ENCODE peak calls at places on chromosome 4, in seven cellular contexts. One of them, this sample, is unnamed.

GRCh38 chr4:57109847-57110634 is at the start of gene IGFBP7:
- DNase-seq in mesendoderm: no peak
- DNase-seq in neuronal stem cell: no peak
- DNase-seq in trophoblast cell: peak; percentile 31
- DNase-seq in H9: no peak
- DNase-seq in mesenchymal stem cell: peak; percentile 57
- DNase-seq in H1: no peak
- DNase-seq in this sample: no peak

GRCh38 chr4:15665738-15666365 is 10.7 kb upstream of the FBXL5 start:
- DNase-seq in mesenchymal stem cell: no peak
- DNase-seq in mesendoderm: no peak
- DNase-seq in neuronal stem cell: no peak
- DNase-seq in trophoblast cell: peak; percentile 94
- DNase-seq in H1: no peak
- DNase-seq in H9: no peak
- DNase-seq in this sample: peak; percentile 58

GRCh38 chr4:38857354-38858096 is 908 bp upstream of the TLR6 start:
- DNase-seq in H9: no peak
- DNase-seq in trophoblast cell: peak; percentile 71
- DNase-seq in mesenchymal stem cell: peak; percentile 96
- DNase-seq in neuronal stem cell: no peak
- DNase-seq in H1: no peak
- DNase-seq in mesendoderm: peak; percentile 66
- DNase-seq in this sample: peak; percentile 94

GRCh38 chr4:59818656-59819055 is 1381.5 kb upstream of the ADGRL3 start:
- DNase-seq in H9: no peak
- DNase-seq in trophoblast cell: peak; percentile 2
- DNase-seq in mesenchymal stem cell: no peak
- DNase-seq in H1: no peak
- DNase-seq in neuronal stem cell: no peak
- DNase-seq in mesendoderm: no peak
- DNase-seq in this sample: no peak

GRCh38 chr4:140335076-140335475 is 38.4 kb upstream of the SCOC start:
- DNase-seq in mesendoderm: no peak
- DNase-seq in neuronal stem cell: no peak
- DNase-seq in trophoblast cell: no peak
- DNase-seq in mesenchymal stem cell: no peak
- DNase-seq in H1: no peak
- DNase-seq in H9: no peak
- DNase-seq in this sample: no peak

GRCh38 chr4:128341634-128342033 is 54.0 kb upstream of the PGRMC2 start:
- DNase-seq in H9: no peak
- DNase-seq in mesenchymal stem cell: no peak
- DNase-seq in trophoblast cell: peak; percentile 42
- DNase-seq in H1: no peak
- DNase-seq in neuronal stem cell: no peak
- DNase-seq in mesendoderm: no peak
- DNase-seq in this sample: no peak

GRCh38 chr4:166989886-166990285 is 244.4 kb downstream of the SPOCK3 start:
- DNase-seq in mesenchymal stem cell: no peak
- DNase-seq in neuronal stem cell: no peak
- DNase-seq in H9: no peak
- DNase-seq in mesendoderm: no peak
- DNase-seq in trophoblast cell: no peak
- DNase-seq in H1: no peak
- DNase-seq in this sample: no peak

GRCh38 chr4:169940460-169940859 is 85.7 kb downstream of the MFAP3L start:
- DNase-seq in mesendoderm: peak; percentile 74
- DNase-seq in mesenchymal stem cell: no peak
- DNase-seq in H9: no peak
- DNase-seq in trophoblast cell: peak; percentile 94
- DNase-seq in H1: no peak
- DNase-seq in neuronal stem cell: no peak
- DNase-seq in this sample: no peak

GRCh38 chr4:52991452-52991851 is 129.3 kb downstream of the RASL11B start:
- DNase-seq in mesenchymal stem cell: no peak
- DNase-seq in H9: no peak
- DNase-seq in H1: no peak
- DNase-seq in trophoblast cell: no peak
- DNase-seq in mesendoderm: no peak
- DNase-seq in neuronal stem cell: no peak
- DNase-seq in this sample: no peak

GRCh38 chr4:139526928-139527327 is 29.1 kb downstream of the SETD7 start:
- DNase-seq in mesendoderm: no peak
- DNase-seq in neuronal stem cell: no peak
- DNase-seq in H1: no peak
- DNase-seq in mesenchymal stem cell: no peak
- DNase-seq in trophoblast cell: no peak
- DNase-seq in H9: no peak
- DNase-seq in this sample: no peak

GRCh38 chr4:169410839-169411770 is 140.3 kb upstream of the SH3RF1 start:
- DNase-seq in H9: peak; percentile 47
- DNase-seq in trophoblast cell: no peak
- DNase-seq in mesendoderm: peak; percentile 72
- DNase-seq in mesenchymal stem cell: peak; percentile 97
- DNase-seq in neuronal stem cell: peak; percentile 11
- DNase-seq in H1: no peak
- DNase-seq in this sample: peak; percentile 85

GRCh38 chr4:99816611-99817309 is at the start of gene DAPP1:
- DNase-seq in H9: no peak
- DNase-seq in H1: no peak
- DNase-seq in trophoblast cell: peak; percentile 99
- DNase-seq in mesendoderm: peak; percentile 53
- DNase-seq in neuronal stem cell: no peak
- DNase-seq in mesenchymal stem cell: no peak
- DNase-seq in this sample: no peak

GRCh38 chr4:72631296-72631695 is 62.3 kb upstream of the ADAMTS3 start:
- DNase-seq in mesendoderm: no peak
- DNase-seq in trophoblast cell: peak; percentile 59
- DNase-seq in H9: no peak
- DNase-seq in H1: no peak
- DNase-seq in neuronal stem cell: no peak
- DNase-seq in mesenchymal stem cell: peak; percentile 63
- DNase-seq in this sample: peak; percentile 49

GRCh38 chr4:119138046-119138445 is 2.4 kb downstream of the MYOZ2 start:
- DNase-seq in mesenchymal stem cell: peak; percentile 46
- DNase-seq in H1: no peak
- DNase-seq in neuronal stem cell: no peak
- DNase-seq in mesendoderm: peak; percentile 85
- DNase-seq in trophoblast cell: peak; percentile 57
- DNase-seq in H9: no peak
- DNase-seq in this sample: peak; percentile 61

GRCh38 chr4:77699731-77700210 is 94.2 kb downstream of the CXCL13 start:
- DNase-seq in neuronal stem cell: peak; percentile 55
- DNase-seq in mesendoderm: peak; percentile 93
- DNase-seq in H1: no peak
- DNase-seq in mesenchymal stem cell: peak; percentile 94
- DNase-seq in trophoblast cell: peak; percentile 74
- DNase-seq in H9: peak; percentile 62
- DNase-seq in this sample: peak; percentile 93

GRCh38 chr4:41346306-41347061 is 89.8 kb downstream of the UCHL1 start:
- DNase-seq in mesendoderm: no peak
- DNase-seq in neuronal stem cell: no peak
- DNase-seq in trophoblast cell: no peak
- DNase-seq in H1: no peak
- DNase-seq in H9: no peak
- DNase-seq in mesenchymal stem cell: peak; percentile 55
- DNase-seq in this sample: no peak

GRCh38 chr4:159240690-159241089 is 137.8 kb downstream of the RAPGEF2 start:
- DNase-seq in mesenchymal stem cell: peak; percentile 77
- DNase-seq in neuronal stem cell: no peak
- DNase-seq in trophoblast cell: peak; percentile 46
- DNase-seq in H1: no peak
- DNase-seq in mesendoderm: no peak
- DNase-seq in H9: no peak
- DNase-seq in this sample: peak; percentile 60

GRCh38 chr4:159238631-159239030 is 135.8 kb downstream of the RAPGEF2 start:
- DNase-seq in neuronal stem cell: no peak
- DNase-seq in H9: no peak
- DNase-seq in mesendoderm: no peak
- DNase-seq in trophoblast cell: no peak
- DNase-seq in mesenchymal stem cell: no peak
- DNase-seq in H1: no peak
- DNase-seq in this sample: no peak

GRCh38 chr4:159235779-159236368 is 133.0 kb downstream of the RAPGEF2 start:
- DNase-seq in trophoblast cell: no peak
- DNase-seq in H1: no peak
- DNase-seq in mesenchymal stem cell: peak; percentile 78
- DNase-seq in neuronal stem cell: no peak
- DNase-seq in H9: no peak
- DNase-seq in mesendoderm: no peak
- DNase-seq in this sample: peak; percentile 44

GRCh38 chr4:159239534-159239933 is 136.7 kb downstream of the RAPGEF2 start:
- DNase-seq in mesenchymal stem cell: no peak
- DNase-seq in neuronal stem cell: no peak
- DNase-seq in H9: no peak
- DNase-seq in mesendoderm: no peak
- DNase-seq in trophoblast cell: peak; percentile 18
- DNase-seq in H1: no peak
- DNase-seq in this sample: no peak

GRCh38 chr4:159237975-159238374 is 135.1 kb downstream of the RAPGEF2 start:
- DNase-seq in mesendoderm: no peak
- DNase-seq in neuronal stem cell: no peak
- DNase-seq in trophoblast cell: no peak
- DNase-seq in mesenchymal stem cell: no peak
- DNase-seq in H9: no peak
- DNase-seq in H1: no peak
- DNase-seq in this sample: no peak
- H3K23ac ChIP-seq in mesendoderm: no peak overlapping the region
- H3K23ac ChIP-seq in neuronal stem cell: no peak overlapping the region
- H3K23ac ChIP-seq in trophoblast cell: no peak overlapping the region
- H3K23ac ChIP-seq in mesenchymal stem cell: no peak overlapping the region
- H3K23ac ChIP-seq in H9: no peak overlapping the region
- H3K23ac ChIP-seq in H1: no peak overlapping the region
- H3K23ac ChIP-seq in this sample: peak overlapping the region; percentile 81

GRCh38 chr4:188955066-188955465 is 815.8 kb downstream of the TRIML1 start:
- DNase-seq in neuronal stem cell: no peak
- DNase-seq in mesendoderm: no peak
- DNase-seq in H9: no peak
- DNase-seq in H1: no peak
- DNase-seq in mesenchymal stem cell: no peak
- DNase-seq in trophoblast cell: no peak
- DNase-seq in this sample: no peak
- H2BK120ac ChIP-seq in neuronal stem cell: no peak overlapping the region
- H2BK120ac ChIP-seq in mesendoderm: no peak overlapping the region
- H2BK120ac ChIP-seq in H9: no peak overlapping the region
- H2BK120ac ChIP-seq in H1: no peak overlapping the region
- H2BK120ac ChIP-seq in mesenchymal stem cell: no peak overlapping the region
- H2BK120ac ChIP-seq in trophoblast cell: no peak overlapping the region
- H2BK120ac ChIP-seq in this sample: no peak overlapping the region

DNA sequence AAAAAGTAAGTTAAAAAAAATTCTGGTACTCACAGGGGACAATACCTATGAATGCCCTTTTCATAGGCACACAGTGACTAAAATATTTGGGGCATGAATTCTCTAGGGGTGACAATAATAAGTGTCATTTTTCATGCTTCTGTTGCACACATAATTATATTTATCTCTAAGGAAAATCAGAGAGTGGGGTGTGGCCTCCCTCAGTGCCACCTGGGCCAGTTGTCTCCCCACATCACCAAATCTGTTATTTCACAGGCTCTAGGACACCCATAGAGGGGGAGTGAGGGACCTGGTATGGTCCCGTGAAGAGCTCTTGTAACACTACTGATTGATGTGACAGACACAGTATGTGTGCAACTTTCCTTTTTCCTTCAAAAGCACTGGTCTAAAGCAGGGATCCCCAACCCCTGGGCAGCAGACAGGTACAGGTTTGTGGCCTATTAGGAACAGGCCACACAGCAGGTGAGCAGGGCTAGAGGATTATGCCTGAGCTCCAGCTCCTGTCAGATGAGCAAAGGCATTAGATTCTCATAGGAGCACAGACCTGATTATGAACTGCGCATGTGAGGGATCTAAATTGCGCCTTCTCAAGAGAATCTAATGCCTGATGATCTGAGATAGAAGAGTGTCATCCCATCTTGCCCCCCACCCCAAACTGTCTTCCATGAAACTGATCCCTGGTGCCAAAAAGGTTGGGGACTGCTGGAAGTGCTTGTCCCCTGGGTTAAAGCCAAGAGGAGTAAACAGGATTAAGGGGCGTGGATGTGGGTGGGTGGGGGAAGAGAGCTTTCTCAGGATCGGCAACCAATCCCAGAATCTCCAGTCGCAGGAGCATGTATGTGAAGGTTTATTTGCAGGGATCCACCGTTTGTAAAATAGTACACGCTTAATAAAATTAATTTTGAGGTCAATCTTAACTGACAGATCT is 850 bp downstream of the SLC9B1 start:
- DNase-seq in H1: no peak
- DNase-seq in mesenchymal stem cell: no peak
- DNase-seq in mesendoderm: peak; percentile 44
- DNase-seq in trophoblast cell: no peak
- DNase-seq in H9: no peak
- DNase-seq in neuronal stem cell: peak; percentile 5
- DNase-seq in this sample: no peak
- H3K23ac ChIP-seq in H1: no peak overlapping the region
- H3K23ac ChIP-seq in mesenchymal stem cell: no peak overlapping the region
- H3K23ac ChIP-seq in mesendoderm: no peak overlapping the region
- H3K23ac ChIP-seq in trophoblast cell: no peak overlapping the region
- H3K23ac ChIP-seq in H9: no peak overlapping the region
- H3K23ac ChIP-seq in neuronal stem cell: no peak overlapping the region
- H3K23ac ChIP-seq in this sample: peak overlapping the region; percentile 13

GRCh38 chr4:75048208-75048879 is 115.4 kb downstream of the PARM1 start:
- DNase-seq in neuronal stem cell: no peak
- DNase-seq in mesenchymal stem cell: no peak
- DNase-seq in H1: no peak
- DNase-seq in trophoblast cell: peak; percentile 4
- DNase-seq in H9: no peak
- DNase-seq in mesendoderm: peak; percentile 40
- DNase-seq in this sample: no peak

GRCh38 chr4:75046226-75046625 is 113.3 kb downstream of the PARM1 start:
- DNase-seq in H1: no peak
- DNase-seq in H9: no peak
- DNase-seq in trophoblast cell: no peak
- DNase-seq in mesendoderm: no peak
- DNase-seq in neuronal stem cell: no peak
- DNase-seq in mesenchymal stem cell: no peak
- DNase-seq in this sample: no peak

GRCh38 chr4:75042601-75043208 is 109.8 kb downstream of the PARM1 start:
- DNase-seq in mesenchymal stem cell: no peak
- DNase-seq in neuronal stem cell: no peak
- DNase-seq in mesendoderm: no peak
- DNase-seq in H9: no peak
- DNase-seq in trophoblast cell: no peak
- DNase-seq in H1: no peak
- DNase-seq in this sample: no peak

GRCh38 chr4:75051431-75051830 is 118.5 kb downstream of the PARM1 start:
- DNase-seq in H9: no peak
- DNase-seq in H1: no peak
- DNase-seq in mesenchymal stem cell: no peak
- DNase-seq in mesendoderm: no peak
- DNase-seq in neuronal stem cell: no peak
- DNase-seq in trophoblast cell: no peak
- DNase-seq in this sample: no peak

DNA sequence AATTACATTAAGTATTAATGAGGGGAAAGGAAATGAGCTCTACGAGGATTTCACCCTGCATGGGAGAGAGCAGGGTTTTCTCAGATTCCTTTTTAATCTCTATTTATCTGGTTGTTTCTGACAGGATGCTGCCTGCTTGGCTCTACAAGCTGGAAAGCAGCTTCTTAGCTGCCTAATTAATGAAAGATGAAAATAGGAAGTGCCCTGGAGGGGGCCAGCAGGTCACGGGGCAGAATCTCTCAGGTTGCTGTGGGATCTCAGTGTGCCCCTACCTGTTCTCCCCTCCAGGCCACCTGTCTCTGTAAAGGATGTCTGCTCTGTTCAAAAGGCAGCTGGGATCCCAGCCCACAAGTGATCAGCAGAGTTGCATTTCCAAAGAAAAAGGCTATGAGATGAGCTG is 113.7 kb downstream of the PARM1 start:
- DNase-seq in mesendoderm: no peak
- DNase-seq in trophoblast cell: no peak
- DNase-seq in H1: no peak
- DNase-seq in mesenchymal stem cell: no peak
- DNase-seq in H9: no peak
- DNase-seq in neuronal stem cell: no peak
- DNase-seq in this sample: no peak
- H2BK120ac ChIP-seq in mesendoderm: no peak overlapping the region
- H2BK120ac ChIP-seq in trophoblast cell: no peak overlapping the region
- H2BK120ac ChIP-seq in H1: no peak overlapping the region
- H2BK120ac ChIP-seq in mesenchymal stem cell: no peak overlapping the region
- H2BK120ac ChIP-seq in H9: no peak overlapping the region
- H2BK120ac ChIP-seq in neuronal stem cell: no peak overlapping the region
- H2BK120ac ChIP-seq in this sample: no peak overlapping the region

This sample was measured in IMR-90.